ENCODE peak calls at places on chromosomes 12 and 14, in nine cellular contexts. E is transverse colon, B is ovary, U is cardiac muscle cell, Z is OCI-LY7, A is nephron progenitor cell, R is suprapubic skin, F is ascending aorta, T is epithelial cell of esophagus. Q is an unnamed sample.

GRCh38 chr14:96149131-96149530 is 55.5 kb upstream of the BDKRB2 start:
- DNase-seq in B (no peak), U (no peak), T (no peak), A (no peak), R (no peak), F (no peak), Z (no peak), E (no peak), Q (no peak)

GRCh38 chr14:64718762-64719161 is 14.5 kb downstream of the PLEKHG3 start:
- DNase-seq in E (no peak), A (no peak), F (peak), R (no peak), U (no peak), T (no peak), B (no peak), Z (no peak), Q (no peak)

GRCh38 chr14:65069874-65070709 is 32.2 kb downstream of the MAX start:
- DNase-seq in A (no peak), R (no peak), U (no peak), T (peak), F (no peak), E (peak), B (no peak), Z (no peak), Q (no peak)

GRCh38 chr14:97264516-97265230 is 467.5 kb downstream of the VRK1 start:
- DNase-seq in R (no peak), A (no peak), T (no peak), F (no peak), E (no peak), Z (no peak), B (no peak), U (no peak), Q (no peak)

GRCh38 chr12:50979369-50980052 is 27.2 kb downstream of the HIGD1C start:
- DNase-seq in B (no peak), E (no peak), A (no peak), Z (no peak), R (no peak), F (no peak), U (no peak), T (no peak), Q (no peak)

GRCh38 chr12:118371354-118372282 is 1.1 kb downstream of the TAOK3 start:
- DNase-seq in T (peak), F (no peak), A (peak), E (peak), Z (no peak), R (peak), U (peak), B (peak), Q (peak)

GRCh38 chr12:88235183-88235833 is 93.2 kb downstream of the TMTC3 start:
- DNase-seq in E (no peak), F (no peak), T (no peak), B (no peak), U (no peak), A (no peak), R (no peak), Z (no peak), Q (no peak)

GRCh38 chr12:61993734-61994345 is 266.4 kb upstream of the USP15 start:
- DNase-seq in A (peak), R (no peak), E (no peak), F (no peak), T (peak), U (peak), B (no peak), Z (peak), Q (peak)

GRCh38 chr12:109130755-109131521 is 14.6 kb downstream of the ACACB start:
- DNase-seq in R (peak), A (peak), U (peak), E (peak), T (no peak), F (no peak), B (no peak), Z (peak), Q (no peak)

GRCh38 chr12:121127501-121127900 is 5.2 kb upstream of the P2RX7 start:
- DNase-seq in U (no peak), A (no peak), Z (no peak), E (no peak), R (no peak), T (no peak), F (no peak), B (no peak), Q (no peak)

GRCh38 chr14:51607677-51608076 is 44.0 kb upstream of the FRMD6 start:
- DNase-seq in F (no peak), R (no peak), A (no peak), T (no peak), B (no peak), E (no peak), U (no peak), Z (no peak), Q (no peak)

DNA sequence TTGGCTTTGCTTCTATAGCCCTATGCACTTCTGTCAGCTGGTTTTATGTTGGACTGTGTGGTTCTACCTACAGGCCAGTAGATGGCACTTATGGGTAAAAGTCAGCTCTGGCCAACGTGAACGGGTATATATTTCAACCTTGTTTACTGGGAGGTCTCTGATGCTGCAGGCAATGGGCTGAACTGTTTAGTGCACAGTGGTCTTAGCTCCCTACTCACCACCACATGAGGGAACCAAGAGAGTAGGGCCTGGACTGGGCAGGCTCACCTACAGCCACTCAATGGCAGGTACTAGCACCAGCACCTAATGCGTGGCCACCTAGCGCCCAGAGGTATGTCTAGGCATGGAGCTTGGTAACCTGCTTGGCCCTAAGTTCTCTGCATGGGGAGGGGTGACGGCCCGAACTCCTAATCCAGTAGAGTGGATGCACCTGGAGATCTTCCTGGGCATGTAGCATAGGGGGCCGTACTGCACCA is 481.8 kb downstream of the TMEM117 start:
- DNase-seq in U (peak), F (no peak), A (peak), Z (peak), E (no peak), B (no peak), T (peak), R (no peak), Q (peak)
- TF ChIP-seq CTCF in U (peak), F (no peak), A (peak), Z (peak), E (peak), B (no peak), T (peak), R (no peak), Q (peak)

GRCh38 chr12:68234140-68234539 is 8.5 kb upstream of the IL26 start:
- DNase-seq in Z (no peak), R (no peak), T (no peak), F (no peak), U (no peak), A (no peak), E (no peak), B (no peak), Q (no peak)

GRCh38 chr12:68237523-68238070 is 12.0 kb upstream of the IL26 start:
- DNase-seq in F (no peak), U (peak), B (no peak), R (no peak), A (no peak), E (no peak), Z (no peak), T (no peak), Q (no peak)

GRCh38 chr12:68237068-68237467 is 11.5 kb upstream of the IL26 start:
- DNase-seq in T (no peak), E (no peak), B (no peak), R (no peak), A (no peak), Z (no peak), U (no peak), F (no peak), Q (no peak)

GRCh38 chr12:68235576-68235975 is 10.0 kb upstream of the IL26 start:
- DNase-seq in U (no peak), R (no peak), F (no peak), T (no peak), Z (no peak), B (no peak), E (no peak), A (no peak), Q (no peak)

GRCh38 chr12:68236421-68237059 is 10.9 kb upstream of the IL26 start:
- DNase-seq in R (no peak), Z (peak), F (no peak), T (no peak), U (no peak), E (no peak), A (no peak), B (no peak), Q (peak)
- TF ChIP-seq CTCF in R (no peak), Z (no peak), F (peak), T (no peak), U (no peak), E (no peak), A (no peak), B (no peak), Q (no peak)

GRCh38 chr14:89849931-89850330 is 104.6 kb downstream of the EFCAB11 start:
- DNase-seq in B (no peak), T (peak), R (no peak), U (no peak), F (no peak), A (no peak), E (no peak), Z (no peak), Q (no peak)

GRCh38 chr14:89844508-89844907 is 110.0 kb downstream of the EFCAB11 start:
- DNase-seq in A (no peak), Z (no peak), F (no peak), B (no peak), T (no peak), E (no peak), R (no peak), U (no peak), Q (peak)

GRCh38 chr14:89845346-89845745 is 109.2 kb downstream of the EFCAB11 start:
- DNase-seq in Z (no peak), A (no peak), E (no peak), U (no peak), F (peak), R (no peak), B (no peak), T (peak), Q (peak)

GRCh38 chr14:89851031-89851430 is 103.5 kb downstream of the EFCAB11 start:
- DNase-seq in U (no peak), E (no peak), T (no peak), F (no peak), B (no peak), R (no peak), Z (no peak), A (no peak), Q (no peak)

GRCh38 chr14:89848165-89848564 is 106.4 kb downstream of the EFCAB11 start:
- DNase-seq in E (no peak), B (no peak), U (no peak), F (no peak), T (no peak), Z (no peak), R (no peak), A (no peak), Q (no peak)
- TF ChIP-seq CTCF in E (peak), B (no peak), U (peak), F (peak), T (peak), Z (peak), R (peak), A (no peak), Q (peak)

GRCh38 chr12:108021949-108022522 is 107.1 kb upstream of the WSCD2 start:
- DNase-seq in A (no peak), E (no peak), F (no peak), B (no peak), U (no peak), T (no peak), R (no peak), Z (no peak), Q (no peak)
- TF ChIP-seq CTCF in A (no peak), E (no peak), F (no peak), B (no peak), U (no peak), T (no peak), R (no peak), Z (no peak), Q (no peak)

GRCh38 chr14:58151701-58152568 is at the start of gene ARMH4:
- DNase-seq in U (peak), A (peak), F (peak), R (peak), B (peak), E (peak), Z (peak), T (peak), Q (peak)
- TF ChIP-seq CTCF in U (no peak), A (no peak), F (no peak), R (peak), B (peak), E (no peak), Z (peak), T (no peak), Q (no peak)

GRCh38 chr12:127926004-127926403 is 341.0 kb upstream of the TMEM132C start:
- DNase-seq in U (peak), R (no peak), Z (no peak), B (no peak), F (peak), E (peak), A (peak), T (no peak), Q (no peak)
- TF ChIP-seq CTCF in U (no peak), R (no peak), Z (peak), B (no peak), F (peak), E (peak), A (peak), T (no peak), Q (no peak)

DNA sequence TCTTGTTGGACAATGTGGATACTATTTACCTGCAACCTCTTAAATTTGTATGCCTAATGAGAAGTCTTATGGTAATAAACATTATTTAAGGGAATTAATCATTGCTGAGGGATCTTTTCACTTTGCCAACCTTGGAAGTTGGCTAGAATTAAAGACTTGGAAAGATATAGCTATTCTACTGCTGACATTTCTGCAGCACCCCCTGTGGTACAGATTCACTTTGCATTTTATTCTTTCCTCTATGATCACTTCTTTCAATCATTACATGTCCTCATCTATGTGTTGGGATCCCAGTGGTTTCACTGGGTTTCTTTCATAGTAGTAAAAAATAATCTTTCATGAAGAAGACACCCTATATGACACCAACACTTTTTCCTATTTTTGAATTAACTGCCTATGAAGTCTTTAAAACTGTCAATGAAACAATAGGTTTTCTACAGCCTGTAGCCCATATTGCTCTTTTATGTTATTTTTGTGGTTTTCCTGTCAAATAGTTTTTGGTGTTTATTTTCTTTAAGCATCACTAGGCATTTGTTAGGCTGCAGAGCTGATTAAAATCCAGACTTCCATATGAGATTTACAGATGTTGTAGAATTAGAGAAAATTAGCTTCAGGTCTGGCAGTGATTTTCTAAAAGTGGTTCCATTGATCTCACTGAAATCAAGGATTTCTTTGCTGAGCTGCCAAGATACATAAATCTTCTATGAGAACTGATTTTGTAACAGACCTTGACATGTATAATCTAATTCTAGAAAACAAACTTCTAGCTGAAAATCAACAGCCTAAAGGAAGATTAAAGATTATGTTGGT is 256.1 kb downstream of the NAV3 start:
- DNase-seq in E (no peak), R (no peak), B (no peak), Z (no peak), U (no peak), F (no peak), A (no peak), T (no peak), Q (no peak)
- TF ChIP-seq CTCF in E (no peak), R (no peak), B (no peak), Z (peak), U (no peak), F (no peak), A (no peak), T (no peak), Q (peak)